ENCODE peak calls at places on chromosomes 4 and X, in nine cellular contexts. N is iPS-NIHi11, B is activated gamma-delta T cell treated with Interleukin-2 at 50 U/mL for 16 hours, W is neural progenitor cell, C is KBM-7, E is K562, Q is SK-MEL-5, V is T-cell, T is NCI-H1105 treated with DMSO at 0.1 percent for 48 hours. M is an unnamed sample.

GRCh38 chrX:119502727-119503483 is 34.7 kb downstream of the SLC25A5 start:
- DNase-seq in N (no peak), B (peak), W (no peak), C (no peak), E (no peak), Q (peak), V (no peak), T (peak), M (no peak)

GRCh38 chr4:149795256-149795655 is 20.4 kb downstream of the IQCM start:
- DNase-seq in N (no peak), B (no peak), W (no peak), C (no peak), E (no peak), Q (peak), V (no peak), T (no peak), M (no peak)

GRCh38 chr4:151152033-151152432 is 52.6 kb downstream of the RPS3A start:
- DNase-seq in N (no peak), B (no peak), W (no peak), C (no peak), E (no peak), Q (no peak), V (no peak), T (no peak), M (no peak)

GRCh38 chrX:338281-338835 is 19.8 kb upstream of the GTPBP6 start:
- DNase-seq in N (no peak), B (no peak), W (no peak), C (no peak), E (no peak), Q (no peak), V (no peak), T (no peak), M (no peak)

GRCh38 chrX:24262309-24262708 is 51.6 kb downstream of the SUPT20HL2 start:
- DNase-seq in N (no peak), B (no peak), W (no peak), C (no peak), E (no peak), Q (no peak), V (no peak), T (no peak), M (no peak)

GRCh38 chrX:49761481-49761880 is 65.7 kb upstream of the PAGE1 start:
- DNase-seq in N (peak), B (no peak), W (peak), C (peak), E (peak), Q (peak), V (no peak), T (no peak), M (no peak)

GRCh38 chr4:8599657-8600056 is 7.1 kb downstream of the CPZ start:
- DNase-seq in N (no peak), B (no peak), W (no peak), C (peak), E (peak), Q (peak), V (no peak), T (no peak), M (no peak)

GRCh38 chr4:154014401-154015105 is 225.7 kb upstream of the SFRP2 start:
- DNase-seq in N (no peak), B (no peak), W (peak), C (no peak), E (no peak), Q (no peak), V (no peak), T (peak), M (no peak)

GRCh38 chrX:148459343-148459742 is 41.1 kb upstream of the AFF2 start:
- DNase-seq in N (no peak), B (no peak), W (no peak), C (no peak), E (no peak), Q (no peak), V (no peak), T (no peak), M (no peak)

GRCh38 chr4:53937918-53938317 is 126.5 kb downstream of the CHIC2 start:
- DNase-seq in N (no peak), B (no peak), W (no peak), C (no peak), E (no peak), Q (no peak), V (no peak), T (no peak), M (peak)

GRCh38 chr4:169849456-169849855 is 91.7 kb upstream of the HPF1 start:
- DNase-seq in N (no peak), B (no peak), W (no peak), C (no peak), E (no peak), Q (no peak), V (no peak), T (no peak), M (no peak)

GRCh38 chr4:1053080-1053661 is 41.7 kb downstream of the FGFRL1 start:
- DNase-seq in N (no peak), B (no peak), W (peak), C (no peak), E (no peak), Q (peak), V (no peak), T (no peak), M (no peak)

GRCh38 chr4:156192033-156192432 is 238.4 kb upstream of the CTSO start:
- DNase-seq in N (no peak), B (no peak), W (no peak), C (no peak), E (no peak), Q (no peak), V (no peak), T (no peak), M (no peak)

GRCh38 chr4:56129431-56129861 is 180.7 kb downstream of the CEP135 start:
- DNase-seq in N (peak), B (no peak), W (peak), C (peak), E (no peak), Q (peak), V (no peak), T (no peak), M (peak)

GRCh38 chr4:39390603-39391002 is 16.1 kb upstream of the KLB start:
- DNase-seq in N (no peak), B (no peak), W (no peak), C (no peak), E (no peak), Q (peak), V (no peak), T (no peak), M (no peak)

GRCh38 chr4:76881375-76881774 is 16.6 kb downstream of the SOWAHB start:
- DNase-seq in N (peak), B (no peak), W (no peak), C (no peak), E (no peak), Q (no peak), V (no peak), T (peak), M (no peak)

GRCh38 chrX:129980540-129981206 is 1.8 kb upstream of the BCORL1 start:
- DNase-seq in N (peak), B (no peak), W (peak), C (peak), E (no peak), Q (no peak), V (no peak), T (no peak), M (peak)

GRCh38 chrX:68721546-68721945 is 74.1 kb downstream of the STARD8 start:
- DNase-seq in N (no peak), B (no peak), W (no peak), C (no peak), E (no peak), Q (no peak), V (no peak), T (no peak), M (no peak)

GRCh38 chr4:185764880-185765279 is 47.1 kb downstream of the SORBS2 start:
- DNase-seq in N (no peak), B (no peak), W (no peak), C (no peak), E (no peak), Q (no peak), V (no peak), T (no peak), M (no peak)

GRCh38 chrX:312621-313331 is 5.8 kb downstream of the GTPBP6 start:
- DNase-seq in N (no peak), B (no peak), W (no peak), C (no peak), E (no peak), Q (no peak), V (no peak), T (no peak), M (no peak)

GRCh38 chrX:38692961-38693360 is 108.3 kb upstream of the MID1IP1 start:
- DNase-seq in N (no peak), B (no peak), W (no peak), C (no peak), E (no peak), Q (no peak), V (no peak), T (no peak), M (no peak)

GRCh38 chr4:95529941-95530340 is 18.8 kb downstream of the UNC5C start:
- DNase-seq in N (no peak), B (no peak), W (no peak), C (no peak), E (no peak), Q (no peak), V (no peak), T (no peak), M (no peak)

GRCh38 chr4:16026155-16026761 is 57.6 kb downstream of the PROM1 start:
- DNase-seq in N (peak), B (no peak), W (peak), C (peak), E (peak), Q (peak), V (no peak), T (peak), M (peak)

GRCh38 chrX:40095588-40096394 is 2.0 kb downstream of the BCOR start:
- DNase-seq in N (no peak), B (no peak), W (peak), C (peak), E (no peak), Q (no peak), V (no peak), T (no peak), M (no peak)

GRCh38 chr4:16225139-16225538 is 1.1 kb downstream of the TAPT1 start:
- DNase-seq in N (no peak), B (no peak), W (no peak), C (no peak), E (no peak), Q (no peak), V (no peak), T (no peak), M (no peak)

GRCh38 chr4:5368426-5368825 is 317.1 kb downstream of the STK32B start:
- DNase-seq in N (no peak), B (no peak), W (no peak), C (no peak), E (no peak), Q (no peak), V (no peak), T (no peak), M (no peak)

M was measured in ELF-1.